ENCODE peak calls at places on chromosomes 13 and 19, in four cellular contexts. O, D, H and U are unnamed samples.

GRCh38 chr19:6125571-6125989 is 9.9 kb upstream of the ACSBG2 start:
- DNase-seq in O (peak), D (peak), H (peak), U (peak)

GRCh38 chr13:44815507-44816074 is 173.7 kb downstream of the NUFIP1 start:
- DNase-seq in O (no peak), D (no peak), H (peak), U (no peak)

GRCh38 chr13:100602472-100603142 is 14.0 kb upstream of the GGACT start:
- DNase-seq in O (no peak), D (no peak), H (no peak), U (no peak)

GRCh38 chr19:8973501-8974091 is 36.6 kb downstream of the MUC16 start:
- DNase-seq in O (no peak), D (peak), H (no peak), U (no peak)

GRCh38 chr13:70384156-70384555 is 275.9 kb upstream of the KLHL1 start:
- DNase-seq in O (no peak), D (no peak), H (no peak), U (no peak)

GRCh38 chr13:107339209-107339608 is 771.3 kb upstream of the ARGLU1 start:
- DNase-seq in O (no peak), D (no peak), H (peak), U (no peak)

GRCh38 chr19:55258476-55258827 is 365 bp downstream of the PPP6R1 start:
- DNase-seq in O (no peak), D (peak), H (no peak), U (no peak)

GRCh38 chr19:20969898-20970297 is 46.8 kb downstream of the ZNF85 start:
- DNase-seq in O (no peak), D (no peak), H (no peak), U (no peak)

GRCh38 chr19:3335431-3336350 is 30.7 kb upstream of the NFIC start:
- DNase-seq in O (no peak), D (no peak), H (peak), U (no peak)

GRCh38 chr13:39765801-39766463 is 110.5 kb downstream of the COG6 start:
- DNase-seq in O (no peak), D (no peak), H (no peak), U (no peak)

GRCh38 chr13:105774739-105775460 is 760.6 kb downstream of the EFNB2 start:
- DNase-seq in O (no peak), D (no peak), H (peak), U (no peak)

GRCh38 chr19:48117515-48118330 is 7.1 kb upstream of the PLA2G4C start:
- DNase-seq in O (no peak), D (no peak), H (no peak), U (no peak)

GRCh38 chr13:98285317-98285716 is 108.2 kb upstream of the RNF113B start:
- DNase-seq in O (no peak), D (no peak), H (peak), U (no peak)

GRCh38 chr19:38298841-38299680 is 5.0 kb upstream of the C19orf33 start:
- DNase-seq in O (no peak), D (no peak), H (peak), U (no peak)

GRCh38 chr19:50780753-50781480 is 9.3 kb upstream of the ACP4 start:
- DNase-seq in O (no peak), D (no peak), H (no peak), U (no peak)

GRCh38 chr19:16676101-16676798 is 15.3 kb downstream of the TMEM38A start:
- DNase-seq in O (no peak), D (no peak), H (no peak), U (no peak)

GRCh38 chr19:54062643-54063042 is 1.1 kb downstream of the VSTM1 start:
- DNase-seq in O (no peak), D (no peak), H (no peak), U (no peak)

GRCh38 chr13:31947105-31947504 is 84.5 kb upstream of the FRY start:
- DNase-seq in O (no peak), D (no peak), H (no peak), U (no peak)

GRCh38 chr13:43227721-43228120 is 204.3 kb downstream of the DNAJC15 start:
- DNase-seq in O (no peak), D (peak), H (peak), U (no peak)

GRCh38 chr19:55460670-55461258 is 678 bp downstream of the ISOC2 start:
- DNase-seq in O (no peak), D (peak), H (peak), U (no peak)

GRCh38 chr19:532578-533484 is 1.3 kb downstream of the CDC34 start:
- DNase-seq in O (no peak), D (peak), H (peak), U (no peak)

GRCh38 chr13:97948041-97948440 is 5.4 kb upstream of the IPO5 start:
- DNase-seq in O (no peak), D (no peak), H (peak), U (no peak)

GRCh38 chr13:51818771-51819511 is 15.0 kb upstream of the DHRS12 start:
- DNase-seq in O (no peak), D (no peak), H (peak), U (no peak)

GRCh38 chr19:30227661-30228112 is 144.5 kb upstream of the ZNF536 start:
- DNase-seq in O (no peak), D (peak), H (peak), U (peak)

GRCh38 chr13:59236309-59236939 is 927.3 kb downstream of the DIAPH3 start:
- DNase-seq in O (no peak), D (no peak), H (no peak), U (no peak)

GRCh38 chr13:43865892-43866291 is 13.6 kb downstream of the CCDC122 start:
- DNase-seq in O (no peak), D (no peak), H (peak), U (no peak)

GRCh38 chr13:88005188-88005587 is 334.0 kb downstream of the SLITRK5 start:
- DNase-seq in O (no peak), D (no peak), H (no peak), U (no peak)

GRCh38 chr19:5339950-5340636 is 519 bp downstream of the PTPRS start:
- DNase-seq in O (no peak), D (peak), H (no peak), U (no peak)

GRCh38 chr19:5838437-5839311 is 828 bp downstream of the FUT6 start:
- DNase-seq in O (no peak), D (no peak), H (no peak), U (no peak)

GRCh38 chr13:49651775-49652690 is 23.7 kb downstream of the ARL11 start:
- DNase-seq in O (no peak), D (no peak), H (no peak), U (no peak)

GRCh38 chr13:109156181-109156935 is 526.9 kb downstream of the MYO16 start:
- DNase-seq in O (no peak), D (no peak), H (peak), U (no peak)

GRCh38 chr19:3831601-3832000 is 37.2 kb downstream of the ZFR2 start:
- DNase-seq in O (no peak), D (no peak), H (no peak), U (no peak)

GRCh38 chr19:584240-585001 is 5.3 kb upstream of the HCN2 start:
- DNase-seq in O (no peak), D (peak), H (peak), U (no peak)

GRCh38 chr19:8489591-8490394 is 12.6 kb downstream of the PRAM1 start:
- DNase-seq in O (no peak), D (no peak), H (no peak), U (no peak)

GRCh38 chr19:16076154-16076957 is at the start of gene TPM4:
- DNase-seq in O (peak), D (peak), H (peak), U (peak)

GRCh38 chr19:6230991-6231448 is 48.8 kb downstream of the MLLT1 start:
- DNase-seq in O (no peak), D (no peak), H (no peak), U (no peak)

GRCh38 chr19:38658462-38659306 is 11.2 kb downstream of the ACTN4 start:
- DNase-seq in O (no peak), D (no peak), H (peak), U (no peak)

GRCh38 chr13:30923423-30923822 is 9.0 kb upstream of the TEX26 start:
- DNase-seq in O (no peak), D (no peak), H (no peak), U (no peak)

GRCh38 chr13:81017525-81018152 is 676.7 kb upstream of the SPRY2 start:
- DNase-seq in O (no peak), D (peak), H (peak), U (no peak)

GRCh38 chr19:34082289-34083077 is 89.8 kb upstream of the LSM14A start:
- DNase-seq in O (no peak), D (no peak), H (no peak), U (peak)
- TF ChIP-seq CHD1 in O (no peak), D (no peak), H (no peak), U (no peak)

GRCh38 chr19:39737929-39738328 is at the start of gene CLC:
- DNase-seq in O (no peak), D (no peak), H (no peak), U (no peak)
- H3K4me2 ChIP-seq in O (no peak), D (no peak), H (no peak), U (no peak)

DNA sequence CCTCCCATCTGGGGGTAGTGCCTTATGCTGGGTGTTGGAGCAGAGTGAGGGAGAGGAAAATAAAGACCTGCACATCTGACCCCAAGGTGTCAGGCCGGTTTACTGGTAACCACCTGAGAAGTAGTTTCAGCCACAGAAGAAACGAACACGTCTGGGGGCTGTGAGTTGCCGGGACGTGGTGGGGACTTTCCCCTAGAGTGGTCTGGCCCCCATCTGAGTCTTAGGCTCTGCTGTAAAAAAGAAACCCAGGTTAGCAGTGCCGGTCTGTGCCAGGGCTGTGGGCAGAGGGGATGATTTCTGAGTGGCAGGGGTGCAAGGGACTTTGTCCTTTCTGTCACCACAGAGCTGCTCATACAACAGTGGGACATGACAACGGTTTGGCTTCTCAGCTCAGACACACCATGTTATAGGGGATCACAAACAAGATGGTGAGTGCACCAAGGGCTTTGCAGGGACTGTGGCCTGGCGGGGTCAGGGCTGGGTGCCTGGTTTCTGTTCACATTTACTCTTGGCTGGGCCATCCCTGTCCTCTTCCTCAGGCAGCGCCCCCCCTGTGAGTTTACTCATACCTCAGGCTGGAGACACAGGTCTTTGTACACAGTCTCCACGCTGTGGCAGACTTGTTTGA is 9.0 kb downstream of the GCDH start:
- DNase-seq in O (peak), D (no peak), H (no peak), U (no peak)
- TF ChIP-seq CHD1 in O (no peak), D (no peak), H (no peak), U (no peak)

DNA sequence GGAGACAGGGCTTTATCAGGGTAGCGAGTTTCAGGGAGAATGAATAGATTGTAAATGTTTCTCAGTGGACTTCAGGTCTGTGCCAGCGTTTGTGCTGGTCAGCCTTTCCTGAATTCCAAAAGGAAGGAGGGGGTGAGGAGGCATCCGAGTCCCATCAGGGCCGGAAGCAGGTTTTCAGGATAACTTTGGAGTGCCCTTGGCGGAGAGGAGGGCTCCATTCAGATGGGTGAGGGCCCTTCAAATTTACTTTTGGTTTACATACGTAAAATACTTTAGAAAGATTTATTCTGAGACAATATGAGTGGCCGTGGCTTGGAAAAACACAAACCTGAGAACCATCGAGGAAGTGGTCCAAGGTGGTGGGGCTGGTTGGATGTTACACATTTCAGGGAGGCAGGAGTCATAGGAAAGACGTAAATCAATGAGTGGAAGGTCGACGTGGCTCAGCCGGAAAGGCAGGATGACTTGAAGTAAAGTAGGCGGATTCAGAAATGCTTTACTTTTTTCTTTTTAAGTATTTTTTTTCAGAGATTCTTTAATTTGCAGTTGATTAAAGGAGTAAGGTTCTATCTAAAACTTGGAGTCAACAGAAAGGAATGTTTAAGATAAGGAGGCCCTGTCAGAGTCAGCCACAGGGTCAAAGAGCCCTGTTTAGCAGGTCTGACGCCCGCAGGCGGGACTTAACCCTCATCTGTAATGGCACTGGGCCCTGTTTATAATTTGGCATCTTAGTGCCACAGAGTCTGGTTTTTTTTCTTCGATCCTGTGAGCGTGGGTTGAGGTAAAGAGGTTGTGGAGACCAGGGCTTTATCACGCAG is 32.8 kb downstream of the ATP11A start:
- DNase-seq in O (no peak), D (peak), H (peak), U (no peak)
- H3K4me2 ChIP-seq in O (no peak), D (peak), H (peak), U (no peak)

GRCh38 chr19:35266149-35266903 is 2.4 kb upstream of the USF2 start:
- DNase-seq in O (no peak), D (no peak), H (no peak), U (no peak)

GRCh38 chr19:35262101-35262761 is 6.5 kb upstream of the USF2 start:
- DNase-seq in O (no peak), D (no peak), H (no peak), U (no peak)

GRCh38 chr19:35266904-35267817 is 1.6 kb upstream of the USF2 start:
- DNase-seq in O (no peak), D (peak), H (peak), U (no peak)

GRCh38 chr19:35265126-35265995 is 3.4 kb upstream of the USF2 start:
- DNase-seq in O (no peak), D (no peak), H (no peak), U (no peak)

DNA sequence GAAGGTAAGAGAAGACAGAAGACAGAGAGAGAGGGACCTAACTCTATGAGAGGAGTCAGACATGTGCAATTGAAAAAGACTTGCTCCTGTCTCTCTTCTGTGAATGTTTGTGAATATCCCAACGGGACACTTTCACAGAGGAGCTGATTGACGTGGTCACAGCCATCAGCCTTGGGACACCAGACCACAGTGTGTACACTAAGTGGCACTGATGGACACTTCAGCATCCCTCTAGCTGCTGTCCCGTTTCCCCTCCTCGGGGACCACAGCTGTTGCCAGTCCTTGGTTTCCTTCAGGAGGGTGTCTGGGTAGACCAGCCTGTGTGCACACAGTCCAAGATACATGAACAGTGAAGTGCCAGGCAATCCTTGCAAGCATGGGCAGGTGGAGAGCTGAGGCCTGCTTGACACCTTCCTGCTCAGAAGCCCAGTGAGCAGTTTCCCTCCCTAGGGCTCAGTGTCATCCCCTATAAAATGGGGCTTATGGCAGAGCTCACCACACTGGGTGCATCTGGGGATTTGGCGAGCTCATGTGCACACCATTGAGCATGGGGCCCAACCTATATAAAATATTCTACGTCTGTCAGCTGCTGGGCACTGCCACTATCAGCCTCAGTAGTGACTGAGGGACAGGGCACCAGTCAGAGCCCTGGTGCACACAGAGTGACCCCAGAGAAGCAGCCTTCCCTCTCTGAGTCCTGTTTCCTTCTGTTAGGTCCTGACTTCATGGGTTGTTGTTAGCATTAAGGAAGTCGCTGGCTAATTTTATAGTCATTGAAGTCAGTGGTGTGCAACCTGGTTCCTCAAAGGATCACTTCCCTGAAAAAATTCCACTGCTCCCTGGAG is 4.3 kb upstream of the USF2 start:
- DNase-seq in O (no peak), D (no peak), H (no peak), U (no peak)
- TF ChIP-seq CHD1 in O (no peak), D (no peak), H (no peak), U (no peak)

DNA sequence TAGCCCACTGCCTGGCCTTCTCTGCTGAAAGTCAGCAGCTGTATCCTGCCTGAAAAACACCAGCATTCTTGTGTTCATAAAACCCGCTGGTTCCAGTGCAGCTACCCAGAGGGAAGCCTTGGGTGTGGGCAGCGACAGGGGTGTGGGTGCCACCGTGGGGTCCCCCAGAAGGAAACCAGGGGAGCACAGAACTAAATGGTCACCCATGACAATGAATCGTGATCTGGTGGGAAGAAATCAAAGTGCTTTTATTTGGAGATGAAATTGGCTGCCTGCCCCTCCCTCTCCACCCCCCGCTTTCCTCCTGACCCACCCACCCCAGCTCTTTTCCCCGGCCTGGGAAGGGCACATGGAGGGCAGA is 13.7 kb downstream of the RASA3 start:
- DNase-seq in O (no peak), D (no peak), H (peak), U (no peak)
- H3K4me2 ChIP-seq in O (no peak), D (no peak), H (peak), U (peak)

GRCh38 chr13:28316841-28317240 is 178.1 kb downstream of the FLT1 start:
- DNase-seq in O (no peak), D (no peak), H (no peak), U (no peak)

GRCh38 chr13:28314879-28315278 is 176.5 kb downstream of the PAN3 start:
- DNase-seq in O (no peak), D (no peak), H (no peak), U (no peak)

GRCh38 chr13:28316129-28316528 is 177.8 kb downstream of the PAN3 start:
- DNase-seq in O (no peak), D (no peak), H (no peak), U (no peak)

GRCh38 chr13:28318418-28318995 is 176.4 kb downstream of the FLT1 start:
- DNase-seq in O (no peak), D (no peak), H (no peak), U (no peak)

GRCh38 chr13:28313579-28313978 is 175.2 kb downstream of the PAN3 start:
- DNase-seq in O (no peak), D (peak), H (peak), U (no peak)
- TF ChIP-seq CHD1 in O (no peak), D (no peak), H (no peak), U (no peak)